ENCODE peak calls at places on chromosomes 3 and 15, in nine cellular contexts. One of them, this sample, is unnamed.

GRCh38 chr15:73857193-73857920 is 16.0 kb upstream of the TBC1D21 start:
- DNase-seq in CD4-positive, CD25-positive, alpha-beta regulatory T cell: no peak
- DNase-seq in testis: no peak
- DNase-seq in AG09309: no peak
- DNase-seq in iPS DF 6.9: no peak
- DNase-seq in activated CD8-positive, alpha-beta memory T cell treated with anti-CD3 and anti-CD28 coated beads for 1 hour: no peak
- DNase-seq in activated gamma-delta T cell treated with Interleukin-2 at 50 U/mL for 16 hours: no peak
- DNase-seq in adrenal gland: no peak
- DNase-seq in GM23338: no peak
- DNase-seq in this sample: no peak

GRCh38 chr3:126582286-126582685 is 23.6 kb upstream of the C3orf22 start:
- DNase-seq in testis: no peak
- DNase-seq in activated gamma-delta T cell treated with Interleukin-2 at 50 U/mL for 16 hours: no peak
- DNase-seq in CD4-positive, CD25-positive, alpha-beta regulatory T cell: no peak
- DNase-seq in activated CD8-positive, alpha-beta memory T cell treated with anti-CD3 and anti-CD28 coated beads for 1 hour: no peak
- DNase-seq in AG09309: no peak
- DNase-seq in adrenal gland: no peak
- DNase-seq in GM23338: no peak
- DNase-seq in iPS DF 6.9: no peak
- DNase-seq in this sample: no peak

GRCh38 chr3:171743327-171744054 is 66.8 kb downstream of the PLD1 start:
- DNase-seq in activated gamma-delta T cell treated with Interleukin-2 at 50 U/mL for 16 hours: no peak
- DNase-seq in CD4-positive, CD25-positive, alpha-beta regulatory T cell: no peak
- DNase-seq in testis: no peak
- DNase-seq in adrenal gland: no peak
- DNase-seq in activated CD8-positive, alpha-beta memory T cell treated with anti-CD3 and anti-CD28 coated beads for 1 hour: no peak
- DNase-seq in AG09309: no peak
- DNase-seq in iPS DF 6.9: no peak
- DNase-seq in GM23338: no peak
- DNase-seq in this sample: no peak

GRCh38 chr3:13233487-13234154 is 160.4 kb upstream of the IQSEC1 start:
- DNase-seq in iPS DF 6.9: no peak
- DNase-seq in testis: no peak
- DNase-seq in activated CD8-positive, alpha-beta memory T cell treated with anti-CD3 and anti-CD28 coated beads for 1 hour: no peak
- DNase-seq in activated gamma-delta T cell treated with Interleukin-2 at 50 U/mL for 16 hours: no peak
- DNase-seq in CD4-positive, CD25-positive, alpha-beta regulatory T cell: no peak
- DNase-seq in adrenal gland: no peak
- DNase-seq in AG09309: no peak
- DNase-seq in GM23338: no peak
- DNase-seq in this sample: no peak

GRCh38 chr3:164351126-164351525 is 727.2 kb downstream of the SI start:
- DNase-seq in AG09309: peak
- DNase-seq in activated CD8-positive, alpha-beta memory T cell treated with anti-CD3 and anti-CD28 coated beads for 1 hour: no peak
- DNase-seq in activated gamma-delta T cell treated with Interleukin-2 at 50 U/mL for 16 hours: no peak
- DNase-seq in CD4-positive, CD25-positive, alpha-beta regulatory T cell: no peak
- DNase-seq in testis: no peak
- DNase-seq in adrenal gland: no peak
- DNase-seq in GM23338: no peak
- DNase-seq in iPS DF 6.9: no peak
- DNase-seq in this sample: no peak

GRCh38 chr15:99433757-99434211 is 132.0 kb upstream of the MEF2A start:
- DNase-seq in testis: no peak
- DNase-seq in GM23338: no peak
- DNase-seq in activated gamma-delta T cell treated with Interleukin-2 at 50 U/mL for 16 hours: peak
- DNase-seq in iPS DF 6.9: no peak
- DNase-seq in activated CD8-positive, alpha-beta memory T cell treated with anti-CD3 and anti-CD28 coated beads for 1 hour: no peak
- DNase-seq in CD4-positive, CD25-positive, alpha-beta regulatory T cell: no peak
- DNase-seq in AG09309: no peak
- DNase-seq in adrenal gland: no peak
- DNase-seq in this sample: no peak

GRCh38 chr15:44537728-44538240 is 837 bp downstream of the EIF3J start:
- DNase-seq in activated CD8-positive, alpha-beta memory T cell treated with anti-CD3 and anti-CD28 coated beads for 1 hour: no peak
- DNase-seq in adrenal gland: no peak
- DNase-seq in activated gamma-delta T cell treated with Interleukin-2 at 50 U/mL for 16 hours: no peak
- DNase-seq in CD4-positive, CD25-positive, alpha-beta regulatory T cell: peak
- DNase-seq in testis: no peak
- DNase-seq in GM23338: peak
- DNase-seq in AG09309: no peak
- DNase-seq in iPS DF 6.9: no peak
- DNase-seq in this sample: no peak

GRCh38 chr3:131526801-131527347 is 24.1 kb upstream of the MRPL3 start:
- DNase-seq in CD4-positive, CD25-positive, alpha-beta regulatory T cell: no peak
- DNase-seq in iPS DF 6.9: peak
- DNase-seq in testis: peak
- DNase-seq in AG09309: no peak
- DNase-seq in GM23338: peak
- DNase-seq in activated gamma-delta T cell treated with Interleukin-2 at 50 U/mL for 16 hours: no peak
- DNase-seq in adrenal gland: peak
- DNase-seq in activated CD8-positive, alpha-beta memory T cell treated with anti-CD3 and anti-CD28 coated beads for 1 hour: no peak
- DNase-seq in this sample: no peak

GRCh38 chr3:106957021-106957420 is 420.2 kb upstream of the CCDC54 start:
- DNase-seq in iPS DF 6.9: no peak
- DNase-seq in activated CD8-positive, alpha-beta memory T cell treated with anti-CD3 and anti-CD28 coated beads for 1 hour: no peak
- DNase-seq in activated gamma-delta T cell treated with Interleukin-2 at 50 U/mL for 16 hours: no peak
- DNase-seq in GM23338: no peak
- DNase-seq in AG09309: no peak
- DNase-seq in testis: no peak
- DNase-seq in CD4-positive, CD25-positive, alpha-beta regulatory T cell: no peak
- DNase-seq in adrenal gland: no peak
- DNase-seq in this sample: no peak

GRCh38 chr15:97425596-97425995 is 534.9 kb upstream of the ARRDC4 start:
- DNase-seq in testis: no peak
- DNase-seq in activated CD8-positive, alpha-beta memory T cell treated with anti-CD3 and anti-CD28 coated beads for 1 hour: no peak
- DNase-seq in iPS DF 6.9: no peak
- DNase-seq in adrenal gland: no peak
- DNase-seq in GM23338: no peak
- DNase-seq in activated gamma-delta T cell treated with Interleukin-2 at 50 U/mL for 16 hours: no peak
- DNase-seq in CD4-positive, CD25-positive, alpha-beta regulatory T cell: no peak
- DNase-seq in AG09309: no peak
- DNase-seq in this sample: no peak

GRCh38 chr15:60530653-60531052 is 51.7 kb upstream of the ICE2 start:
- DNase-seq in activated CD8-positive, alpha-beta memory T cell treated with anti-CD3 and anti-CD28 coated beads for 1 hour: no peak
- DNase-seq in GM23338: no peak
- DNase-seq in adrenal gland: no peak
- DNase-seq in AG09309: no peak
- DNase-seq in CD4-positive, CD25-positive, alpha-beta regulatory T cell: no peak
- DNase-seq in testis: no peak
- DNase-seq in iPS DF 6.9: no peak
- DNase-seq in activated gamma-delta T cell treated with Interleukin-2 at 50 U/mL for 16 hours: no peak
- DNase-seq in this sample: no peak

GRCh38 chr3:181623924-181624694 is 87.6 kb upstream of the SOX2 start:
- DNase-seq in activated gamma-delta T cell treated with Interleukin-2 at 50 U/mL for 16 hours: no peak
- DNase-seq in testis: no peak
- DNase-seq in AG09309: no peak
- DNase-seq in iPS DF 6.9: no peak
- DNase-seq in adrenal gland: no peak
- DNase-seq in activated CD8-positive, alpha-beta memory T cell treated with anti-CD3 and anti-CD28 coated beads for 1 hour: no peak
- DNase-seq in GM23338: no peak
- DNase-seq in CD4-positive, CD25-positive, alpha-beta regulatory T cell: no peak
- DNase-seq in this sample: no peak